ENCODE peak calls at places on chromosomes 16 and 17, in four cellular contexts. One of them, this sample, is unnamed.

GRCh38 chr16:85798901-85799496 is 345 bp downstream of the EMC8 start:
- DNase-seq in C1 segment of cervical spinal cord: no peak
- DNase-seq in foreskin fibroblast: peak; percentile 23
- DNase-seq in BE2C: peak; percentile 37
- DNase-seq in this sample: no peak

GRCh38 chr17:50593321-50593720 is 32.8 kb downstream of the CACNA1G start:
- DNase-seq in C1 segment of cervical spinal cord: no peak
- DNase-seq in foreskin fibroblast: no peak
- DNase-seq in BE2C: peak; percentile 81
- DNase-seq in this sample: no peak

GRCh38 chr17:77174928-77175720 is 34.4 kb downstream of the SEC14L1 start:
- DNase-seq in C1 segment of cervical spinal cord: no peak
- DNase-seq in foreskin fibroblast: no peak
- DNase-seq in BE2C: no peak
- DNase-seq in this sample: no peak

GRCh38 chr17:65552214-65552613 is 9.2 kb downstream of the AXIN2 start:
- DNase-seq in C1 segment of cervical spinal cord: no peak
- DNase-seq in foreskin fibroblast: no peak
- DNase-seq in BE2C: no peak
- DNase-seq in this sample: no peak

GRCh38 chr17:50288306-50288705 is 14.0 kb downstream of the TMEM92 start:
- DNase-seq in C1 segment of cervical spinal cord: no peak
- DNase-seq in foreskin fibroblast: no peak
- DNase-seq in BE2C: peak; percentile 64
- DNase-seq in this sample: no peak

GRCh38 chr17:76200354-76200753 is 39.9 kb downstream of the RNF157 start:
- DNase-seq in C1 segment of cervical spinal cord: no peak
- DNase-seq in foreskin fibroblast: no peak
- DNase-seq in BE2C: no peak
- DNase-seq in this sample: no peak

GRCh38 chr17:1153795-1154546 is 25.8 kb downstream of the ABR start:
- DNase-seq in C1 segment of cervical spinal cord: no peak
- DNase-seq in foreskin fibroblast: peak; percentile 40
- DNase-seq in BE2C: peak; percentile 70
- DNase-seq in this sample: peak; percentile 40

GRCh38 chr17:28897769-28898259 is 281 bp upstream of the FLOT2 start:
- DNase-seq in C1 segment of cervical spinal cord: no peak
- DNase-seq in foreskin fibroblast: no peak
- DNase-seq in BE2C: no peak
- DNase-seq in this sample: no peak

GRCh38 chr16:81265658-81266451 is 27.4 kb downstream of the BCO1 start:
- DNase-seq in C1 segment of cervical spinal cord: no peak
- DNase-seq in foreskin fibroblast: peak; percentile 12
- DNase-seq in BE2C: peak; percentile 54
- DNase-seq in this sample: no peak

This sample was measured in NCI-H460.